ENCODE peak calls at places on chromosomes 13 and 19, in four cellular contexts. One of them, this sample, is unnamed.

GRCh38 chr19:42280761-42281174 is 11.7 kb downstream of the CIC start:
- DNase-seq in tibial nerve: peak; percentile 44
- DNase-seq in stimulated activated CD8-positive, alpha-beta memory T cell treated with anti-CD3 and anti-CD28 coated beads, Interleukin-7, amount 100 ng/mL, for 1 hour: peak; percentile 31
- DNase-seq in colonic mucosa: peak; percentile 52
- DNase-seq in this sample: peak; percentile 36

GRCh38 chr13:30818323-30818960 is 83.1 kb downstream of the ALOX5AP start:
- DNase-seq in tibial nerve: no peak
- DNase-seq in stimulated activated CD8-positive, alpha-beta memory T cell treated with anti-CD3 and anti-CD28 coated beads, Interleukin-7, amount 100 ng/mL, for 1 hour: no peak
- DNase-seq in colonic mucosa: no peak
- DNase-seq in this sample: no peak

GRCh38 chr19:37007587-37008220 is 70.5 kb upstream of the ZNF420 start:
- DNase-seq in tibial nerve: no peak
- DNase-seq in stimulated activated CD8-positive, alpha-beta memory T cell treated with anti-CD3 and anti-CD28 coated beads, Interleukin-7, amount 100 ng/mL, for 1 hour: no peak
- DNase-seq in colonic mucosa: peak; percentile 41
- DNase-seq in this sample: peak; percentile 84

GRCh38 chr13:111171629-111172028 is 56.5 kb downstream of the ARHGEF7 start:
- DNase-seq in tibial nerve: no peak
- DNase-seq in stimulated activated CD8-positive, alpha-beta memory T cell treated with anti-CD3 and anti-CD28 coated beads, Interleukin-7, amount 100 ng/mL, for 1 hour: no peak
- DNase-seq in colonic mucosa: no peak
- DNase-seq in this sample: no peak

GRCh38 chr13:80924596-80924995 is 583.7 kb upstream of the SPRY2 start:
- DNase-seq in tibial nerve: no peak
- DNase-seq in stimulated activated CD8-positive, alpha-beta memory T cell treated with anti-CD3 and anti-CD28 coated beads, Interleukin-7, amount 100 ng/mL, for 1 hour: no peak
- DNase-seq in colonic mucosa: no peak
- DNase-seq in this sample: no peak

GRCh38 chr13:19605161-19605955 is 28.1 kb upstream of the MPHOSPH8 start:
- DNase-seq in tibial nerve: no peak
- DNase-seq in stimulated activated CD8-positive, alpha-beta memory T cell treated with anti-CD3 and anti-CD28 coated beads, Interleukin-7, amount 100 ng/mL, for 1 hour: no peak
- DNase-seq in colonic mucosa: no peak
- DNase-seq in this sample: no peak

GRCh38 chr13:108322206-108322824 is 52.8 kb downstream of the TNFSF13B start:
- DNase-seq in tibial nerve: no peak
- DNase-seq in stimulated activated CD8-positive, alpha-beta memory T cell treated with anti-CD3 and anti-CD28 coated beads, Interleukin-7, amount 100 ng/mL, for 1 hour: no peak
- DNase-seq in colonic mucosa: no peak
- DNase-seq in this sample: no peak

GRCh38 chr19:18223860-18224524 is 2.2 kb downstream of the PDE4C start:
- DNase-seq in tibial nerve: no peak
- DNase-seq in stimulated activated CD8-positive, alpha-beta memory T cell treated with anti-CD3 and anti-CD28 coated beads, Interleukin-7, amount 100 ng/mL, for 1 hour: no peak
- DNase-seq in colonic mucosa: peak; percentile 63
- DNase-seq in this sample: peak; percentile 17

GRCh38 chr19:1851581-1852293 is 3.5 kb upstream of the REXO1 start:
- DNase-seq in tibial nerve: no peak
- DNase-seq in stimulated activated CD8-positive, alpha-beta memory T cell treated with anti-CD3 and anti-CD28 coated beads, Interleukin-7, amount 100 ng/mL, for 1 hour: no peak
- DNase-seq in colonic mucosa: no peak
- DNase-seq in this sample: no peak

GRCh38 chr19:35776102-35776788 is 881 bp downstream of the ARHGAP33 start:
- DNase-seq in tibial nerve: no peak
- DNase-seq in stimulated activated CD8-positive, alpha-beta memory T cell treated with anti-CD3 and anti-CD28 coated beads, Interleukin-7, amount 100 ng/mL, for 1 hour: no peak
- DNase-seq in colonic mucosa: no peak
- DNase-seq in this sample: no peak

GRCh38 chr13:31476753-31477152 is 262.6 kb upstream of the RXFP2 start:
- DNase-seq in tibial nerve: no peak
- DNase-seq in stimulated activated CD8-positive, alpha-beta memory T cell treated with anti-CD3 and anti-CD28 coated beads, Interleukin-7, amount 100 ng/mL, for 1 hour: no peak
- DNase-seq in colonic mucosa: no peak
- DNase-seq in this sample: no peak

GRCh38 chr19:44685877-44686276 is 13.1 kb upstream of the CEACAM16 start:
- DNase-seq in tibial nerve: no peak
- DNase-seq in stimulated activated CD8-positive, alpha-beta memory T cell treated with anti-CD3 and anti-CD28 coated beads, Interleukin-7, amount 100 ng/mL, for 1 hour: no peak
- DNase-seq in colonic mucosa: no peak
- DNase-seq in this sample: no peak

GRCh38 chr13:40986328-40986856 is 32.7 kb downstream of the ELF1 start:
- DNase-seq in tibial nerve: no peak
- DNase-seq in stimulated activated CD8-positive, alpha-beta memory T cell treated with anti-CD3 and anti-CD28 coated beads, Interleukin-7, amount 100 ng/mL, for 1 hour: no peak
- DNase-seq in colonic mucosa: no peak
- DNase-seq in this sample: no peak

GRCh38 chr19:42284066-42284501 is 15.0 kb downstream of the CIC start:
- DNase-seq in tibial nerve: peak; percentile 38
- DNase-seq in stimulated activated CD8-positive, alpha-beta memory T cell treated with anti-CD3 and anti-CD28 coated beads, Interleukin-7, amount 100 ng/mL, for 1 hour: peak; percentile 43
- DNase-seq in colonic mucosa: peak; percentile 72
- DNase-seq in this sample: peak; percentile 79

GRCh38 chr19:51698296-51698695 is 5.2 kb downstream of the SPACA6 start:
- DNase-seq in tibial nerve: no peak
- DNase-seq in stimulated activated CD8-positive, alpha-beta memory T cell treated with anti-CD3 and anti-CD28 coated beads, Interleukin-7, amount 100 ng/mL, for 1 hour: no peak
- DNase-seq in colonic mucosa: no peak
- DNase-seq in this sample: no peak

GRCh38 chr13:112449545-112449930 is 73.4 kb downstream of the SPACA7 start:
- DNase-seq in tibial nerve: no peak
- DNase-seq in stimulated activated CD8-positive, alpha-beta memory T cell treated with anti-CD3 and anti-CD28 coated beads, Interleukin-7, amount 100 ng/mL, for 1 hour: no peak
- DNase-seq in colonic mucosa: peak; percentile 4
- DNase-seq in this sample: no peak

GRCh38 chr13:33764716-33765115 is 53.2 kb upstream of the RFC3 start:
- DNase-seq in tibial nerve: no peak
- DNase-seq in stimulated activated CD8-positive, alpha-beta memory T cell treated with anti-CD3 and anti-CD28 coated beads, Interleukin-7, amount 100 ng/mL, for 1 hour: no peak
- DNase-seq in colonic mucosa: no peak
- DNase-seq in this sample: peak; percentile 15

GRCh38 chr19:34508540-34508939 is 27.0 kb downstream of the WTIP start:
- DNase-seq in tibial nerve: no peak
- DNase-seq in stimulated activated CD8-positive, alpha-beta memory T cell treated with anti-CD3 and anti-CD28 coated beads, Interleukin-7, amount 100 ng/mL, for 1 hour: no peak
- DNase-seq in colonic mucosa: no peak
- DNase-seq in this sample: no peak

GRCh38 chr19:50280983-50281382 is 48.2 kb downstream of the KCNC3 start:
- DNase-seq in tibial nerve: no peak
- DNase-seq in stimulated activated CD8-positive, alpha-beta memory T cell treated with anti-CD3 and anti-CD28 coated beads, Interleukin-7, amount 100 ng/mL, for 1 hour: no peak
- DNase-seq in colonic mucosa: no peak
- DNase-seq in this sample: no peak

GRCh38 chr13:96551540-96551939 is 442.7 kb downstream of the OXGR1 start:
- DNase-seq in tibial nerve: no peak
- DNase-seq in stimulated activated CD8-positive, alpha-beta memory T cell treated with anti-CD3 and anti-CD28 coated beads, Interleukin-7, amount 100 ng/mL, for 1 hour: no peak
- DNase-seq in colonic mucosa: no peak
- DNase-seq in this sample: peak; percentile 29

GRCh38 chr19:49558591-49558990 is 21.8 kb downstream of the NOSIP start:
- DNase-seq in tibial nerve: no peak
- DNase-seq in stimulated activated CD8-positive, alpha-beta memory T cell treated with anti-CD3 and anti-CD28 coated beads, Interleukin-7, amount 100 ng/mL, for 1 hour: no peak
- DNase-seq in colonic mucosa: no peak
- DNase-seq in this sample: no peak